ENCODE peak calls at places on chromosomes 13 and 19, in five cellular contexts. Q is NCI-H69; N is activated CD4-positive, alpha-beta T cell treated with anti-CD3 and anti-CD28 coated beads for 24 hours; W is HEK293T; P is stimulated activated CD4-positive, alpha-beta T cell treated with anti-CD3 and anti-CD28 coated beads, Interleukin-12 subunit alpha, Interleukin-12 subunit beta, amount 100 ng/mL, for 48 hours. F is an unnamed sample.

GRCh38 chr13:42107006-42107405 is 58.6 kb downstream of the DGKH start:
- DNase-seq in Q (no peak), N (no peak), W (no peak), P (no peak), F (peak)

GRCh38 chr19:677201-677600 is 1.0 kb downstream of the FSTL3 start:
- DNase-seq in Q (peak), N (no peak), W (no peak), P (no peak), F (peak)

GRCh38 chr13:53073711-53074110 is 45.1 kb downstream of the OLFM4 start:
- DNase-seq in Q (no peak), N (no peak), W (no peak), P (no peak), F (no peak)

GRCh38 chr13:48635478-48635877 is 18.3 kb upstream of the CYSLTR2 start:
- DNase-seq in Q (no peak), N (no peak), W (no peak), P (no peak), F (no peak)

GRCh38 chr19:1026189-1027019 is at the start of gene CNN2:
- DNase-seq in Q (peak), N (peak), W (peak), P (peak), F (peak)

GRCh38 chr13:46354143-46355087 is 32.6 kb downstream of the RUBCNL start:
- DNase-seq in Q (no peak), N (no peak), W (no peak), P (no peak), F (peak)

GRCh38 chr13:36158606-36159005 is 27.4 kb upstream of the DCLK1 start:
- DNase-seq in Q (no peak), N (no peak), W (no peak), P (no peak), F (peak)

GRCh38 chr13:73833331-73834070 is 300.7 kb downstream of the KLF12 start:
- DNase-seq in Q (peak), N (no peak), W (no peak), P (no peak), F (no peak)

GRCh38 chr19:32530773-32531172 is 50.2 kb upstream of the PDCD5 start:
- DNase-seq in Q (no peak), N (no peak), W (no peak), P (no peak), F (no peak)